ENCODE peak calls at places on chromosomes 13 and 19, in five cellular contexts. J is tibial nerve, Z is choroid plexus epithelial cell, C is AG09309, Q is right lobe of liver. A is an unnamed sample.

GRCh38 chr13:84433024-84433423 is 550.8 kb upstream of the SLITRK1 start:
- DNase-seq in J (no peak), Z (peak; percentile 78), C (no peak), Q (no peak), A (no peak)

GRCh38 chr13:32021785-32022184 is 9.8 kb upstream of the FRY start:
- DNase-seq in J (no peak), Z (no peak), C (no peak), Q (no peak), A (no peak)

GRCh38 chr19:295687-296370 is 4.6 kb upstream of the PLPP2 start:
- DNase-seq in J (no peak), Z (no peak), C (no peak), Q (no peak), A (no peak)

GRCh38 chr13:86020350-86021002 is 221.3 kb upstream of the SLITRK6 start:
- DNase-seq in J (no peak), Z (peak; percentile 96), C (no peak), Q (no peak), A (no peak)

GRCh38 chr19:40559394-40559793 is 17.3 kb upstream of the SHKBP1 start:
- DNase-seq in J (no peak), Z (no peak), C (no peak), Q (no peak), A (no peak)

GRCh38 chr19:31276831-31277230 is 72.4 kb downstream of the TSHZ3 start:
- DNase-seq in J (no peak), Z (no peak), C (no peak), Q (peak; percentile 29), A (no peak)

GRCh38 chr19:38538386-38538785 is 79.4 kb downstream of the MAP4K1 start:
- DNase-seq in J (no peak), Z (no peak), C (no peak), Q (no peak), A (no peak)

GRCh38 chr19:46823049-46823448 is 27.6 kb downstream of the AP2S1 start:
- DNase-seq in J (no peak), Z (no peak), C (no peak), Q (no peak), A (no peak)

GRCh38 chr19:33407140-33407551 is 33.6 kb downstream of the CEBPG start:
- DNase-seq in J (no peak), Z (no peak), C (no peak), Q (no peak), A (no peak)

GRCh38 chr13:60922526-60923231 is 493.0 kb downstream of the PCDH20 start:
- DNase-seq in J (no peak), Z (no peak), C (no peak), Q (no peak), A (no peak)

GRCh38 chr19:37362733-37363132 is 8.2 kb upstream of the ZNF527 start:
- DNase-seq in J (no peak), Z (peak; percentile 37), C (no peak), Q (no peak), A (no peak)

GRCh38 chr19:33957804-33958203 is 161.1 kb downstream of the KCTD15 start:
- DNase-seq in J (no peak), Z (no peak), C (no peak), Q (no peak), A (peak; percentile 30)

GRCh38 chr13:50636007-50636704 is 207.3 kb downstream of the DLEU7 start:
- DNase-seq in J (no peak), Z (peak; percentile 57), C (no peak), Q (no peak), A (no peak)

DNA sequence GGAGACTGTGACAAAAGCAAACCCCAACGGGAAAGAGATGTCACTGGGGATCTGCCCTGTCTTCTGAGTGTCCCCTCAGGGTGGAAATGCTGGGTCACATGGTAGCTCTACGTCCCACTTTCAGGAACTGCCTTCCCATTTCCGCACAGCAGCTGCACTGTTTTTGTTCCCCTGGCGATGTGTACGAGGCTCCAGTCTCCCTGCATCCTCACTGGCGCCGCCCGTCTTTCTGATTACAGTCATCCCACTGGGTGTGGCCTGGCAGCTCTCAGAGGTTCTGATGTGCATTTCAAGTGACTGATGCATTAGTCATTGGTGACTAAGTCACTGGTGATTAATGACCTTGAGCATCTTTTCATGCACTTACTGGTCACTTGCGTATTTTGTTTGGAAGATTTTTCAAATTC is 21.2 kb downstream of the PCID2 start:
- DNase-seq in J (peak; percentile 62), Z (peak; percentile 99), C (peak; percentile 98), Q (no peak), A (peak; percentile 95)
- TF ChIP-seq CTCF in J (no peak), Z (peak; percentile 28), C (no peak), Q (no peak), A (peak; percentile 25)

GRCh38 chr13:104571161-104571889 is 1505.1 kb upstream of the SLC10A2 start:
- DNase-seq in J (peak; percentile 46), Z (peak; percentile 91), C (no peak), Q (no peak), A (peak; percentile 89)
- TF ChIP-seq CTCF in J (peak; percentile 43), Z (peak; percentile 91), C (peak; percentile 49), Q (peak; percentile 56), A (peak; percentile 85)

GRCh38 chr19:48069435-48069834 is 25.6 kb upstream of the CABP5 start:
- DNase-seq in J (no peak), Z (no peak), C (no peak), Q (no peak), A (no peak)
- TF ChIP-seq CTCF in J (no peak), Z (peak; percentile 6), C (no peak), Q (no peak), A (no peak)

DNA sequence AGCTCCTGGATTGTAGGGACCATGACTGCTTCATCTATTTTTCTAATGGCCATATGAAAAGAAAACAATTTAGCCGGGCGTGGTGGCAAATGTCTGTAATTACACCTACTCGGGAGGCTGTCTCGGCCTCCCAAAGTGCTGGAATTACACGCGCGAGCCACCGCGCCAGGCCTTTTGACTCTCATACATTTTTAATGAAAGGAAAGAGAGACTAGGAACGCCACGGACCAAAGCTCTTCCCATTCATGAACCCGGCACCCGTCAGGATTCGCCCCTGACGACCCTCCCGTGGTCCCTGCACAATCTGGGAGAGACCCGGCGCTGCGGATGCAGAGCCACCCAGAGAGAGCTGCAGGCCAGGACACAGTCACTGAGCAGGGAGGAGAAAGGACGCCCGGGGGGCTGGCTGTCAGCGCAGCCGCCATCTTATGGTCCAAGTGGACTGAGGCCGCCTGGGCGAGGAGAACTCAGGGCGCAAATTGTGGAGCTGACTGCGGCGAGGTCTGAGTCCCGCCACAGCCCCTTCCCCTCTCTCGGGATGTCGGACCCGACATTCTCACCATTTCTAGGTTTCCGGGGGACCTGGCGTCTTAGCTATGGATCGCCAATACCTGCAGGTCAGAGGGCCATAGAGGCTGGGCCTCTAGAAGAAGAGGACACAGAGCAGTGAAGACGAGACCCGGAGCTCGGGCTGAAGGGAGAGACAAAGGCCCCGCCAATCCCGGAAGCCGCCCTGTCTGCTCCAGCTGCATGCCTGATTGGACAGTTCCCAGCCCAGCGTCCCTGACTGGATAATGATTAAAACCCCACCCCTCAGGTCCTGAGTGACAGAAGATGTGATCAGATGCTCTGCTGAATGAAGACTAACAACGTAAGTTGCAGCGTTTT is at the start of gene ZNF681:
- DNase-seq in J (peak; percentile 62), Z (peak; percentile 96), C (peak; percentile 60), Q (peak; percentile 77), A (peak; percentile 96)
- TF ChIP-seq CTCF in J (no peak), Z (peak; percentile 7), C (peak; percentile 9), Q (no peak), A (peak; percentile 25)

DNA sequence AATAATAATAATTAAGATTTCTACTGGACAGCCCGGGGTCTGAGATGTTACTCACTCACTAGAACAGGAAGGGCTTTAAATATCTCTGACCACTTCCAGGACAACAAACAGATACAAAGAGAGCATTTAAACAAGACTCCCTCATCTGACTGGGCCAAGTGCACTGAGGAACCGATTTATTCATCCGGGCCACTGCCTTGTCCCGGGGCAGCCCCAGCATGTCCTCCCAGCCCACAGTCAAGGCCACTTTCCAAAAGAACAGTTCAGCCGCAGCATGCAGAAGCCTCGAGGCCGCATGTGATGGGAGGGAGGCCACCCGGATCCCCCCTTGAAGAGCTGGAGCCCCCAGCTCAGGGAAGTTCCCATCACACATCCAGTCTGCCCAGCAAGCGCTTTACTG is 30.5 kb downstream of the MLLT1 start:
- DNase-seq in J (no peak), Z (peak; percentile 60), C (no peak), Q (no peak), A (no peak)
- TF ChIP-seq CTCF in J (no peak), Z (no peak), C (no peak), Q (no peak), A (no peak)

GRCh38 chr13:81987159-81987558 is 1646.2 kb upstream of the SPRY2 start:
- DNase-seq in J (no peak), Z (no peak), C (no peak), Q (no peak), A (no peak)
- TF ChIP-seq CTCF in J (no peak), Z (no peak), C (no peak), Q (no peak), A (no peak)

GRCh38 chr13:42612021-42612765 is 38.2 kb downstream of the TNFSF11 start:
- DNase-seq in J (no peak), Z (peak; percentile 66), C (no peak), Q (no peak), A (no peak)
- TF ChIP-seq CTCF in J (no peak), Z (no peak), C (no peak), Q (no peak), A (no peak)

GRCh38 chr19:11381535-11382369 is 2.4 kb downstream of the EPOR start:
- DNase-seq in J (no peak), Z (peak; percentile 79), C (no peak), Q (peak; percentile 78), A (peak; percentile 84)
- TF ChIP-seq CTCF in J (no peak), Z (peak; percentile 20), C (peak; percentile 17), Q (peak; percentile 13), A (no peak)

GRCh38 chr19:51274371-51274770 is 23.5 kb downstream of the SIGLECL1 start:
- DNase-seq in J (no peak), Z (no peak), C (no peak), Q (no peak), A (peak; percentile 60)
- TF ChIP-seq CTCF in J (no peak), Z (no peak), C (no peak), Q (no peak), A (no peak)

A was measured in osteocyte.